ENCODE peak calls at places on chromosomes 12 and 14, in ten cellular contexts. M, Z, B, N, R, Q, S, K, F and X are unnamed samples. For H3K4me1, the result is how much of the 10 kb centered on the place peaks cover.

GRCh38 chr12:54030889-54031860 is 1.7 kb upstream of the HOXC5 start:
- DNase-seq in K (no peak), M (no peak), N (no peak), B (no peak), Z (no peak), R (no peak), Q (peak), S (no peak), F (no peak), X (peak)

GRCh38 chr14:64748995-64749714 is 44.9 kb downstream of the PLEKHG3 start:
- DNase-seq in R (no peak), B (no peak), Z (no peak), Q (no peak), F (no peak), S (no peak), N (no peak), M (no peak), K (no peak), X (no peak)

GRCh38 chr12:76317976-76318375 is 30.2 kb downstream of the BBS10 start:
- DNase-seq in Q (no peak), Z (no peak), N (no peak), R (no peak), S (no peak), B (no peak), M (no peak), K (no peak), F (no peak), X (no peak)

GRCh38 chr12:58725400-58726105 is 194.8 kb downstream of the LRIG3 start:
- DNase-seq in Q (no peak), B (no peak), F (no peak), N (no peak), S (no peak), Z (no peak), R (no peak), K (no peak), M (no peak), X (no peak)

GRCh38 chr12:18955594-18955993 is 173.9 kb upstream of the PLEKHA5 start:
- DNase-seq in R (no peak), Q (no peak), M (no peak), K (no peak), N (no peak), S (no peak), F (no peak), Z (no peak), B (no peak), X (no peak)

GRCh38 chr12:28191690-28192089 is 1.4 kb downstream of the CCDC91 start:
- DNase-seq in B (peak), F (peak), M (no peak), R (no peak), N (no peak), Z (no peak), Q (no peak), S (no peak), K (no peak), X (no peak)

GRCh38 chr12:116984098-116984497 is 73.3 kb downstream of the FBXW8 start:
- DNase-seq in M (no peak), B (no peak), R (no peak), F (no peak), K (no peak), N (no peak), S (no peak), Q (no peak), Z (no peak), X (no peak)

GRCh38 chr12:13463189-13463588 is 266.7 kb downstream of the EMP1 start:
- DNase-seq in B (no peak), Q (no peak), M (no peak), F (no peak), K (no peak), R (no peak), N (no peak), S (no peak), Z (no peak), X (no peak)

GRCh38 chr14:64938972-64939816 is 3.4 kb downstream of the GPX2 start:
- DNase-seq in Q (no peak), S (no peak), Z (no peak), B (no peak), M (no peak), K (no peak), R (no peak), F (no peak), N (no peak), X (no peak)

GRCh38 chr12:91249059-91250055 is 66.7 kb upstream of the DCN start:
- DNase-seq in Z (no peak), M (no peak), K (no peak), Q (no peak), N (no peak), R (no peak), B (no peak), S (no peak), F (no peak), X (no peak)

GRCh38 chr12:93174048-93174447 is 203.7 kb upstream of the NUDT4 start:
- DNase-seq in N (no peak), F (no peak), Z (no peak), K (no peak), R (peak), Q (no peak), B (peak), M (no peak), S (no peak), X (no peak)

GRCh38 chr12:50419112-50419909 is 18.6 kb downstream of the LARP4 start:
- DNase-seq in M (no peak), S (no peak), Q (no peak), B (no peak), Z (no peak), F (no peak), N (no peak), K (no peak), R (no peak), X (no peak)

GRCh38 chr14:98466807-98467206 is 805.2 kb downstream of the BCL11B start:
- DNase-seq in S (no peak), K (no peak), F (no peak), N (no peak), Z (no peak), M (no peak), B (no peak), Q (no peak), R (no peak), X (no peak)

GRCh38 chr12:18467636-18468520 is 206.6 kb downstream of the PIK3C2G start:
- DNase-seq in R (no peak), Q (no peak), B (no peak), K (no peak), M (no peak), F (no peak), Z (no peak), N (peak), S (no peak), X (no peak)

GRCh38 chr14:76293221-76293620 is 82.7 kb upstream of the ESRRB start:
- DNase-seq in K (no peak), R (no peak), N (no peak), B (no peak), F (no peak), Q (no peak), Z (no peak), M (no peak), S (no peak), X (no peak)

GRCh38 chr12:91565246-91565645 is 382.6 kb upstream of the DCN start:
- DNase-seq in K (no peak), Z (no peak), B (no peak), Q (no peak), S (no peak), F (no peak), R (no peak), N (peak), M (no peak), X (no peak)

GRCh38 chr14:83975435-83976222 is 1554.3 kb upstream of the FLRT2 start:
- DNase-seq in Q (no peak), K (peak), Z (no peak), B (no peak), S (no peak), F (no peak), N (peak), M (no peak), R (no peak), X (no peak)

GRCh38 chr12:51678086-51678724 is 87.2 kb downstream of the SCN8A start:
- DNase-seq in Z (no peak), R (peak), N (peak), M (no peak), K (no peak), F (peak), Q (peak), S (peak), B (peak), X (no peak)

GRCh38 chr14:99790978-99791376 is 2.2 kb upstream of the EML1 start:
- DNase-seq in S (no peak), Z (no peak), Q (no peak), R (no peak), K (no peak), B (no peak), N (no peak), F (no peak), M (no peak), X (peak)

GRCh38 chr12:75698052-75698451 is 186.6 kb upstream of the KRR1 start:
- DNase-seq in K (no peak), S (no peak), F (no peak), Q (no peak), M (no peak), R (no peak), B (no peak), Z (no peak), N (no peak), X (no peak)

GRCh38 chr14:38205949-38206665 is 1.6 kb upstream of the SSTR1 start:
- DNase-seq in B (no peak), Z (no peak), K (no peak), S (no peak), R (no peak), F (no peak), M (no peak), Q (no peak), N (no peak), X (no peak)

GRCh38 chr12:53989227-53990113 is 4.5 kb downstream of the HOXC10 start:
- DNase-seq in S (no peak), M (no peak), K (no peak), Z (no peak), B (no peak), N (no peak), Q (peak), R (peak), F (no peak), X (no peak)

GRCh38 chr12:51202650-51203198 is 15.1 kb downstream of the POU6F1 start:
- DNase-seq in B (no peak), Z (no peak), K (no peak), M (no peak), N (no peak), Q (no peak), R (no peak), S (no peak), F (no peak), X (no peak)

GRCh38 chr14:51644215-51644969 is 7.3 kb upstream of the FRMD6 start:
- DNase-seq in B (no peak), N (no peak), F (no peak), R (no peak), M (no peak), K (no peak), S (no peak), Q (no peak), Z (no peak), X (no peak)

DNA sequence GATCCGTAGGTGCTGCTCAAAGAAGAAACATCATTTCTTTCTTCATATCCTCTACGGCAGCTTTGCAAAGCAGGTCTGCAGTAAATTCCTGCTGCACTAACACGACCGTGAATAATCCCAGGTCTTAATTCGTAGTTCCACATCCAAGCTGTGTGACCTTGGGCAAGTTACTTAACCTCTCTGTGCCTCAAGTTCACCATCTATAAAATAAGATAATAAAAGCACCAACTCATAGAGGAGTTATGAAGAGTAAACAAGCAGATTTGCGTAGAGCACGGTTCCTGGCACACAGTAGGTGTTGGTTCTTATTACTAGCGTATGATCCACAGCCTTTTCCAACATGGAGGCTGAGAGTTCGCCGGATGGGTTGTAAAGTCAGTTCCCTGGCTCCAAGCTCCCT is 3.6 kb downstream of the NCOR2 start:
- DNase-seq in R (no peak), F (no peak), K (no peak), Z (no peak), S (no peak), Q (no peak), B (no peak), M (no peak), N (no peak), X (no peak)
- H3K4me1 ChIP-seq in R (under half), F (under half), K (half or more), Z (under half), S (under half), Q (under half), B (under half), M (under half), N (under half), X (half or more)

DNA sequence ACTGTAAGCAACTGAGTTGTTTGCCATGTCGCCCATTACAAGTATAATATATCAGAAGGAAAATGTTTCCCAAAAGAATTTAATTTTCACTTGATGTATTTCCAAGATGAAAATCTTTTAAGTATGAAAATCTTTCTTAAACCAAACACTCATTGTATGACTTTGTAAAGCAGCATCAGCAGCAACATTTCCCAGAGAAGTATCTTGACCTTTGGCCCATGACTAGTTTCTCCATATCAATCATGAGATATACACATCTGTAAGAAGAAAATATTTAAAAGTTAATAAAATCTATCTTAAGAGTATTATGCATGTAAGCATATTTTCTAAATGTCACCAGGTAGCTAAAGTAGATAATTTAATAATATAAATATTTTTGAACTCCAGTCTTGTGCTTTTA is 52.8 kb downstream of the ATP2B1 start:
- DNase-seq in K (no peak), Z (no peak), N (no peak), S (no peak), M (no peak), F (no peak), R (no peak), B (no peak), Q (no peak), X (no peak)
- H3K4me3 ChIP-seq in K (no peak), Z (no peak), N (no peak), S (no peak), M (no peak), F (no peak), R (no peak), B (no peak), Q (no peak), X (no peak)

GRCh38 chr12:89693639-89694202 is 14.9 kb downstream of the ATP2B1 start:
- DNase-seq in R (no peak), K (no peak), M (no peak), Q (no peak), B (no peak), Z (no peak), S (no peak), N (peak), F (no peak), X (no peak)

GRCh38 chr12:89690925-89691324 is 17.7 kb downstream of the ATP2B1 start:
- DNase-seq in K (no peak), F (no peak), R (no peak), Z (no peak), N (peak), Q (no peak), S (no peak), B (no peak), M (no peak), X (no peak)

GRCh38 chr12:89694542-89694941 is 14.1 kb downstream of the ATP2B1 start:
- DNase-seq in M (no peak), N (no peak), Z (no peak), F (no peak), K (no peak), S (no peak), R (no peak), B (no peak), Q (no peak), X (no peak)

GRCh38 chr12:89695100-89695499 is 13.5 kb downstream of the ATP2B1 start:
- DNase-seq in F (no peak), Z (no peak), M (no peak), S (no peak), B (no peak), K (no peak), N (no peak), R (no peak), Q (no peak), X (no peak)

DNA sequence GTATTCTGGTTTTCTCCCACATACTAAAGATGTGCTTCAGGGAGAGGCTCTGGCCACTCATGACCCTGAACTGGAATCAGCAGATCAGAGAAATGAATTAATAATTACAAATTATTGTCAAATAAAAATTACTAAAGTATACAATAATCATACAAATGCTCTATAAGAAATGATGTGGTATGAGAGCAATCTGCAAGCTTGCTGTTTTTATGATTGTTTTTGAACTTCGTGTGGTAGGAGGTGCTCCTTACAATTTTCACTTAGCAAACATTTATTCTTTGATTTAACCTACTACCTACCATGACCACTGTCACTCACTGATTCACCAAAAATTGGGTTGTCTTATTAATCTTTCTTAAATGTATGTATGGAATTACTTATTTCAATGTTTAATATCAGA is 16.2 kb downstream of the ATP2B1 start:
- DNase-seq in K (no peak), F (no peak), Z (no peak), S (no peak), R (no peak), M (no peak), Q (no peak), B (no peak), N (no peak), X (no peak)
- H3K4me1 ChIP-seq in K (under half), F (half or more), Z (under half), S (under half), R (under half), M (under half), Q (under half), B (under half), N (half or more), X (under half)

GRCh38 chr14:21525571-21525970 is 575 bp downstream of the SALL2 start:
- DNase-seq in Z (no peak), B (peak), F (no peak), N (peak), M (no peak), S (no peak), K (no peak), R (no peak), Q (peak), X (no peak)

GRCh38 chr14:21527320-21527679 is 1.2 kb upstream of the SALL2 start:
- DNase-seq in N (no peak), M (no peak), B (no peak), S (no peak), R (no peak), Z (no peak), K (no peak), Q (no peak), F (no peak), X (no peak)

GRCh38 chr14:21525995-21526671 is at the start of gene SALL2:
- DNase-seq in Z (peak), S (peak), B (peak), R (peak), F (peak), N (peak), Q (peak), K (peak), M (peak), X (peak)

GRCh38 chr14:21528381-21529348 is 2.5 kb upstream of the SALL2 start:
- DNase-seq in K (no peak), M (no peak), Q (no peak), B (no peak), R (no peak), F (no peak), S (no peak), N (no peak), Z (no peak), X (no peak)

DNA sequence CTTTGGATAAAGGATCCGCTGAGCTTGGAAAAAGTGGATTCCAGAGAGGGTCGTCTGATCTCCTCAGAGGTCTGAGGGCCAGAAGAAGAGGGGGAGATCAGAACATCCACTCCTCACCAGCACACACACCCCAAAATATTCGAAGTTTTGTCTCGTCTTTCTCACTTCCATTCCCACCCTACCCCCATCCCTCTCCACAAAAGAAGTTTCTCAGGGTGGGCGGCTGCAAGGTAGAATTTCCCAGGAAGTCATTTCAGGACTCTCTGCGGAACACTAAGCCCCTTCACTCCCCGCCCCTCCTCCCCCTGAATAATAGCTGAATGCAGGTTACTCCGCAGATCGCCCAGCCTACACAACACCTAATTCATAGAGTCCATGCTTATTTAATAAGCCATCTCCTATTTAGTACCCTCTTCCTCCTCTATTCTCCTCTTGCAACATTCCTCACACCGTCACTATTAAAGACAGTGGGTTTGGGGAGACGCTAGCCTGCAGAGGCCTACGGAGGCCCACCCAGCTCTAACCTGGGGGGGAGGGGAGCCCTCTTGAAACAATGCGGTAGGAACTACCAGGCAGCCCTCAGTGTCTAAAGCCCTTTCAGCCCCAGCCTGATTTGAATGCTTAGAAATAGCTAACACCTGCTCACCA is 650 bp upstream of the SALL2 start:
- DNase-seq in Z (no peak), N (peak), S (no peak), F (no peak), K (no peak), M (peak), Q (peak), R (no peak), B (no peak), X (no peak)
- H3K4me3 ChIP-seq in Z (peak), N (peak), S (peak), F (peak), K (peak), M (peak), Q (peak), R (peak), B (peak), X (peak)

GRCh38 chr12:52836491-52837175 is 2.5 kb upstream of the KRT79 start:
- DNase-seq in M (no peak), F (no peak), Q (no peak), S (no peak), B (no peak), N (no peak), Z (no peak), K (no peak), R (no peak), X (no peak)
- H3K4me1 ChIP-seq in M (under half), F (under half), Q (under half), S (under half), B (under half), N (under half), Z (under half), K (under half), R (under half), X (under half)

GRCh38 chr14:105901226-105901625 is 374.8 kb downstream of the TMEM121 start:
- DNase-seq in R (no peak), Z (no peak), N (no peak), Q (no peak), K (no peak), M (no peak), S (no peak), F (no peak), B (no peak), X (no peak)

GRCh38 chr14:105905456-105905855 is 379.1 kb downstream of the TMEM121 start:
- DNase-seq in S (no peak), M (no peak), F (no peak), Q (no peak), R (no peak), K (no peak), Z (no peak), B (no peak), N (no peak), X (no peak)

GRCh38 chr14:105904379-105904778 is 378.0 kb downstream of the TMEM121 start:
- DNase-seq in S (no peak), F (no peak), N (no peak), Q (no peak), M (no peak), K (no peak), R (no peak), Z (no peak), B (no peak), X (no peak)

GRCh38 chr14:105902131-105902898 is 375.9 kb downstream of the TMEM121 start:
- DNase-seq in M (no peak), B (no peak), F (no peak), Q (no peak), R (no peak), S (no peak), K (no peak), N (no peak), Z (no peak), X (no peak)

GRCh38 chr14:105903971-105904370 is 377.6 kb downstream of the TMEM121 start:
- DNase-seq in N (no peak), K (no peak), S (no peak), Q (no peak), B (peak), M (no peak), R (no peak), F (no peak), Z (no peak), X (no peak)
- H3K4me3 ChIP-seq in N (no peak), K (no peak), S (no peak), Q (no peak), B (no peak), M (no peak), R (no peak), F (no peak), Z (no peak), X (no peak)

GRCh38 chr12:124832856-124833255 is 30.8 kb downstream of the SCARB1 start:
- DNase-seq in M (no peak), S (no peak), Q (no peak), K (no peak), Z (no peak), R (no peak), N (no peak), B (no peak), F (no peak), X (no peak)
- H3K4me1 ChIP-seq in M (under half), S (under half), Q (under half), K (under half), Z (under half), R (under half), N (under half), B (under half), F (under half), X (under half)